ENCODE peak calls at places on chromosome 4, in nine cellular contexts. One of them, this sample, is unnamed.

GRCh38 chr4:40840985-40841571 is 91.3 kb downstream of the NSUN7 start:
- DNase-seq in hepatic stellate cell: peak; percentile 82
- DNase-seq in hippocampal formation: peak; percentile 69
- DNase-seq in coronary artery: no peak
- DNase-seq in RPMI7951: peak; percentile 83
- DNase-seq in NCI-H1092 treated with DMSO at 0.1 percent for 48 hours: peak; percentile 73
- DNase-seq in globus pallidus: peak; percentile 85
- DNase-seq in NCI-H2029: peak; percentile 94
- DNase-seq in left colon: peak; percentile 69
- DNase-seq in this sample: peak; percentile 17

GRCh38 chr4:21077967-21078366 is 377.7 kb downstream of the PACRGL start:
- DNase-seq in hepatic stellate cell: no peak
- DNase-seq in NCI-H1092 treated with DMSO at 0.1 percent for 48 hours: no peak
- DNase-seq in NCI-H2029: no peak
- DNase-seq in globus pallidus: no peak
- DNase-seq in RPMI7951: no peak
- DNase-seq in hippocampal formation: no peak
- DNase-seq in coronary artery: no peak
- DNase-seq in left colon: no peak
- DNase-seq in this sample: no peak

GRCh38 chr4:140673729-140674128 is 82.5 kb downstream of the TBC1D9 start:
- DNase-seq in hippocampal formation: no peak
- DNase-seq in NCI-H1092 treated with DMSO at 0.1 percent for 48 hours: no peak
- DNase-seq in globus pallidus: no peak
- DNase-seq in RPMI7951: no peak
- DNase-seq in coronary artery: no peak
- DNase-seq in hepatic stellate cell: no peak
- DNase-seq in left colon: no peak
- DNase-seq in NCI-H2029: no peak
- DNase-seq in this sample: no peak

GRCh38 chr4:184168406-184169019 is 49.2 kb downstream of the ENPP6 start:
- DNase-seq in hepatic stellate cell: peak; percentile 75
- DNase-seq in NCI-H1092 treated with DMSO at 0.1 percent for 48 hours: peak; percentile 26
- DNase-seq in coronary artery: no peak
- DNase-seq in left colon: peak; percentile 41
- DNase-seq in NCI-H2029: no peak
- DNase-seq in RPMI7951: peak; percentile 60
- DNase-seq in hippocampal formation: peak; percentile 69
- DNase-seq in globus pallidus: peak; percentile 74
- DNase-seq in this sample: peak; percentile 9

GRCh38 chr4:117560329-117560728 is 474.0 kb upstream of the NDST3 start:
- DNase-seq in hepatic stellate cell: no peak
- DNase-seq in left colon: no peak
- DNase-seq in coronary artery: no peak
- DNase-seq in NCI-H2029: no peak
- DNase-seq in hippocampal formation: no peak
- DNase-seq in globus pallidus: peak; percentile 65
- DNase-seq in RPMI7951: peak; percentile 21
- DNase-seq in NCI-H1092 treated with DMSO at 0.1 percent for 48 hours: no peak
- DNase-seq in this sample: no peak

GRCh38 chr4:85531575-85532339 is 56.8 kb downstream of the ARHGAP24 start:
- DNase-seq in left colon: no peak
- DNase-seq in coronary artery: no peak
- DNase-seq in globus pallidus: no peak
- DNase-seq in hepatic stellate cell: no peak
- DNase-seq in hippocampal formation: no peak
- DNase-seq in RPMI7951: no peak
- DNase-seq in NCI-H2029: no peak
- DNase-seq in NCI-H1092 treated with DMSO at 0.1 percent for 48 hours: no peak
- DNase-seq in this sample: no peak

GRCh38 chr4:2932951-2933565 is 30.1 kb downstream of the NOP14 start:
- DNase-seq in hippocampal formation: no peak
- DNase-seq in NCI-H1092 treated with DMSO at 0.1 percent for 48 hours: no peak
- DNase-seq in RPMI7951: peak; percentile 3
- DNase-seq in coronary artery: peak; percentile 71
- DNase-seq in hepatic stellate cell: no peak
- DNase-seq in NCI-H2029: no peak
- DNase-seq in left colon: no peak
- DNase-seq in globus pallidus: no peak
- DNase-seq in this sample: no peak

GRCh38 chr4:138927065-138927464 is 88.5 kb upstream of the NOCT start:
- DNase-seq in globus pallidus: no peak
- DNase-seq in NCI-H1092 treated with DMSO at 0.1 percent for 48 hours: no peak
- DNase-seq in coronary artery: no peak
- DNase-seq in NCI-H2029: no peak
- DNase-seq in hippocampal formation: no peak
- DNase-seq in RPMI7951: no peak
- DNase-seq in left colon: no peak
- DNase-seq in hepatic stellate cell: peak; percentile 19
- DNase-seq in this sample: no peak

GRCh38 chr4:121375262-121375661 is 5.6 kb downstream of the QRFPR start:
- DNase-seq in RPMI7951: no peak
- DNase-seq in hepatic stellate cell: no peak
- DNase-seq in NCI-H1092 treated with DMSO at 0.1 percent for 48 hours: no peak
- DNase-seq in left colon: no peak
- DNase-seq in hippocampal formation: no peak
- DNase-seq in coronary artery: no peak
- DNase-seq in NCI-H2029: no peak
- DNase-seq in globus pallidus: no peak
- DNase-seq in this sample: no peak

GRCh38 chr4:121764702-121765367 is at the start of gene SMIM43:
- DNase-seq in hepatic stellate cell: peak; percentile 21
- DNase-seq in coronary artery: no peak
- DNase-seq in hippocampal formation: no peak
- DNase-seq in globus pallidus: no peak
- DNase-seq in NCI-H1092 treated with DMSO at 0.1 percent for 48 hours: no peak
- DNase-seq in RPMI7951: no peak
- DNase-seq in NCI-H2029: no peak
- DNase-seq in left colon: no peak
- DNase-seq in this sample: no peak

GRCh38 chr4:52983563-52984303 is 121.6 kb downstream of the RASL11B start:
- DNase-seq in NCI-H1092 treated with DMSO at 0.1 percent for 48 hours: peak; percentile 70
- DNase-seq in left colon: no peak
- DNase-seq in hippocampal formation: no peak
- DNase-seq in RPMI7951: peak; percentile 58
- DNase-seq in NCI-H2029: peak; percentile 75
- DNase-seq in hepatic stellate cell: peak; percentile 47
- DNase-seq in globus pallidus: peak; percentile 65
- DNase-seq in coronary artery: no peak
- DNase-seq in this sample: peak; percentile 34

GRCh38 chr4:95599777-95600436 is 51.1 kb upstream of the UNC5C start:
- DNase-seq in RPMI7951: no peak
- DNase-seq in globus pallidus: no peak
- DNase-seq in left colon: no peak
- DNase-seq in NCI-H2029: no peak
- DNase-seq in coronary artery: no peak
- DNase-seq in NCI-H1092 treated with DMSO at 0.1 percent for 48 hours: no peak
- DNase-seq in hepatic stellate cell: peak; percentile 5
- DNase-seq in hippocampal formation: no peak
- DNase-seq in this sample: no peak

This sample was measured in CD4-positive, CD25-positive, alpha-beta regulatory T cell.